ENCODE peak calls at places on chromosomes 2 and 18, in seven cellular contexts. One of them, this sample, is unnamed. For H3K4me1, the result is how much of the 10 kb centered on the place peaks cover.

GRCh38 chr2:67259581-67260347 is 137.4 kb upstream of the ETAA1 start:
- DNase-seq in GM23338: peak
- DNase-seq in CD8-positive, alpha-beta memory T cell: no peak
- DNase-seq in aorta: peak
- DNase-seq in Panc1: peak
- DNase-seq in keratinocyte: no peak
- DNase-seq in transverse colon: peak
- DNase-seq in this sample: no peak

GRCh38 chr2:127064642-127065250 is 42.2 kb downstream of the BIN1 start:
- DNase-seq in keratinocyte: peak
- DNase-seq in aorta: peak
- DNase-seq in Panc1: peak
- DNase-seq in transverse colon: peak
- DNase-seq in CD8-positive, alpha-beta memory T cell: peak
- DNase-seq in GM23338: peak
- DNase-seq in this sample: no peak

GRCh38 chr2:177772529-177772928 is 300.0 kb downstream of the PDE11A start:
- DNase-seq in Panc1: peak
- DNase-seq in aorta: no peak
- DNase-seq in keratinocyte: no peak
- DNase-seq in CD8-positive, alpha-beta memory T cell: no peak
- DNase-seq in transverse colon: no peak
- DNase-seq in GM23338: peak
- DNase-seq in this sample: peak

GRCh38 chr2:55914786-55915185 is 8.8 kb downstream of the EFEMP1 start:
- DNase-seq in keratinocyte: no peak
- DNase-seq in transverse colon: no peak
- DNase-seq in CD8-positive, alpha-beta memory T cell: no peak
- DNase-seq in Panc1: no peak
- DNase-seq in aorta: no peak
- DNase-seq in GM23338: no peak
- DNase-seq in this sample: no peak

GRCh38 chr2:72770879-72771461 is 54.9 kb downstream of the EXOC6B start:
- DNase-seq in GM23338: peak
- DNase-seq in CD8-positive, alpha-beta memory T cell: peak
- DNase-seq in keratinocyte: peak
- DNase-seq in aorta: no peak
- DNase-seq in transverse colon: peak
- DNase-seq in Panc1: no peak
- DNase-seq in this sample: peak

GRCh38 chr2:23794234-23794633 is 132.7 kb downstream of the ATAD2B start:
- DNase-seq in transverse colon: no peak
- DNase-seq in GM23338: no peak
- DNase-seq in keratinocyte: no peak
- DNase-seq in CD8-positive, alpha-beta memory T cell: no peak
- DNase-seq in Panc1: no peak
- DNase-seq in aorta: no peak
- DNase-seq in this sample: no peak

GRCh38 chr2:35294636-35295263 is 1060.8 kb upstream of the CRIM1 start:
- DNase-seq in aorta: no peak
- DNase-seq in transverse colon: no peak
- DNase-seq in Panc1: no peak
- DNase-seq in CD8-positive, alpha-beta memory T cell: no peak
- DNase-seq in GM23338: no peak
- DNase-seq in keratinocyte: no peak
- DNase-seq in this sample: no peak

GRCh38 chr18:78914586-78914935 is 65.1 kb upstream of the SALL3 start:
- DNase-seq in aorta: no peak
- DNase-seq in CD8-positive, alpha-beta memory T cell: no peak
- DNase-seq in transverse colon: no peak
- DNase-seq in Panc1: no peak
- DNase-seq in keratinocyte: no peak
- DNase-seq in GM23338: no peak
- DNase-seq in this sample: no peak

GRCh38 chr2:240956935-240957655 is 41.3 kb upstream of the SNED1 start:
- DNase-seq in GM23338: no peak
- DNase-seq in CD8-positive, alpha-beta memory T cell: no peak
- DNase-seq in Panc1: no peak
- DNase-seq in keratinocyte: no peak
- DNase-seq in aorta: no peak
- DNase-seq in transverse colon: no peak
- DNase-seq in this sample: no peak

GRCh38 chr18:10072659-10073309 is 159.0 kb downstream of the VAPA start:
- DNase-seq in GM23338: no peak
- DNase-seq in keratinocyte: no peak
- DNase-seq in CD8-positive, alpha-beta memory T cell: no peak
- DNase-seq in Panc1: no peak
- DNase-seq in transverse colon: no peak
- DNase-seq in aorta: no peak
- DNase-seq in this sample: no peak

GRCh38 chr18:10078053-10078452 is 164.2 kb downstream of the VAPA start:
- DNase-seq in keratinocyte: no peak
- DNase-seq in CD8-positive, alpha-beta memory T cell: no peak
- DNase-seq in Panc1: no peak
- DNase-seq in GM23338: no peak
- DNase-seq in transverse colon: no peak
- DNase-seq in aorta: no peak
- DNase-seq in this sample: no peak

GRCh38 chr18:10076502-10077030 is 162.8 kb downstream of the VAPA start:
- DNase-seq in transverse colon: no peak
- DNase-seq in Panc1: no peak
- DNase-seq in CD8-positive, alpha-beta memory T cell: no peak
- DNase-seq in keratinocyte: no peak
- DNase-seq in aorta: no peak
- DNase-seq in GM23338: no peak
- DNase-seq in this sample: no peak

GRCh38 chr18:10070581-10071000 is 156.8 kb downstream of the VAPA start:
- DNase-seq in aorta: no peak
- DNase-seq in GM23338: no peak
- DNase-seq in keratinocyte: no peak
- DNase-seq in Panc1: no peak
- DNase-seq in CD8-positive, alpha-beta memory T cell: no peak
- DNase-seq in transverse colon: no peak
- DNase-seq in this sample: no peak

GRCh38 chr18:10074122-10074521 is 160.3 kb downstream of the VAPA start:
- DNase-seq in aorta: no peak
- DNase-seq in CD8-positive, alpha-beta memory T cell: no peak
- DNase-seq in Panc1: no peak
- DNase-seq in GM23338: no peak
- DNase-seq in transverse colon: no peak
- DNase-seq in keratinocyte: no peak
- DNase-seq in this sample: no peak
- H3K27ac ChIP-seq in aorta: no peak
- H3K27ac ChIP-seq in CD8-positive, alpha-beta memory T cell: no peak
- H3K27ac ChIP-seq in Panc1: no peak
- H3K27ac ChIP-seq in GM23338: no peak
- H3K27ac ChIP-seq in transverse colon: no peak
- H3K27ac ChIP-seq in keratinocyte: no peak
- H3K27ac ChIP-seq in this sample: no peak

DNA sequence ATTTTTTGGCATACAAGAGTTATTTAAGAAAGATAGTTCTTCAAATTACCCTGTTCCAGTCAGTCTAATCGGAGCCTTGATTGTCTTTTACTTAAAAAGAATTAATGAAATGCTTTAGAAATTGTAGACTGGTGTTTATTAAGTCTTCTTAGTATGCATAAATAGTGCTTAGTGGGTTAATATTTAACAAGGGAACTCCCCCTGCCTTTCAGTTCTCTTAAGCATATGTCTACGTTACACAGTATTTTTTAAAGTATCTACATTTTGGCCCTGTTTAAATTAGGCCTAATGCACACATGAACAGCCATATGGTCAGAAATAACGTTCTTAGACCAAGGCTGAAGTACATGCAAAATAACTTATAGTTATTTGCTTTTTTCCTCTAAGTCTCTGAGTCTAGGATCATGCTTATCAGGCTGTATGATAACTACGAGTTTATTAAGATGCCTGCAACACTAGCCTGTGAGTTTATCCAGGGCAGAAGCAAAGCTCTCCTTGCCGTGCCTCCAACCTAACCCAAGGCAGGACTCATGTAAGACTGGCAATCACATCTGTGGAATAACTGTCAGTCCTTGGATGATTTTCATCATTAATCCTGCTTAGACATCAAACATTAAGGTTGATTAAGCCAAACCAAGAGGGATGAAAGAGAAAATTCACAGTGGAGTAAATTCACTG is 6.7 kb downstream of the BCL2 start:
- DNase-seq in Panc1: no peak
- DNase-seq in keratinocyte: no peak
- DNase-seq in transverse colon: no peak
- DNase-seq in CD8-positive, alpha-beta memory T cell: no peak
- DNase-seq in aorta: no peak
- DNase-seq in GM23338: no peak
- DNase-seq in this sample: no peak
- H3K4me1 ChIP-seq in Panc1: under half
- H3K4me1 ChIP-seq in keratinocyte: under half
- H3K4me1 ChIP-seq in transverse colon: half or more
- H3K4me1 ChIP-seq in CD8-positive, alpha-beta memory T cell: half or more
- H3K4me1 ChIP-seq in aorta: under half
- H3K4me1 ChIP-seq in GM23338: under half
- H3K4me1 ChIP-seq in this sample: half or more

GRCh38 chr2:109057686-109058085 is 68.7 kb upstream of the EDAR start:
- DNase-seq in CD8-positive, alpha-beta memory T cell: no peak
- DNase-seq in GM23338: no peak
- DNase-seq in aorta: no peak
- DNase-seq in Panc1: no peak
- DNase-seq in keratinocyte: no peak
- DNase-seq in transverse colon: no peak
- DNase-seq in this sample: no peak
- H3K27ac ChIP-seq in CD8-positive, alpha-beta memory T cell: no peak
- H3K27ac ChIP-seq in GM23338: no peak
- H3K27ac ChIP-seq in aorta: no peak
- H3K27ac ChIP-seq in Panc1: no peak
- H3K27ac ChIP-seq in keratinocyte: no peak
- H3K27ac ChIP-seq in transverse colon: no peak
- H3K27ac ChIP-seq in this sample: no peak

GRCh38 chr2:29374823-29375222 is 259.6 kb downstream of the CLIP4 start:
- DNase-seq in GM23338: peak
- DNase-seq in keratinocyte: no peak
- DNase-seq in transverse colon: no peak
- DNase-seq in Panc1: no peak
- DNase-seq in aorta: no peak
- DNase-seq in CD8-positive, alpha-beta memory T cell: no peak
- DNase-seq in this sample: no peak

GRCh38 chr2:29377788-29378187 is 262.6 kb downstream of the CLIP4 start:
- DNase-seq in Panc1: no peak
- DNase-seq in GM23338: no peak
- DNase-seq in keratinocyte: no peak
- DNase-seq in CD8-positive, alpha-beta memory T cell: no peak
- DNase-seq in aorta: no peak
- DNase-seq in transverse colon: no peak
- DNase-seq in this sample: no peak

GRCh38 chr2:29370581-29371125 is 255.4 kb downstream of the CLIP4 start:
- DNase-seq in transverse colon: no peak
- DNase-seq in CD8-positive, alpha-beta memory T cell: no peak
- DNase-seq in aorta: no peak
- DNase-seq in Panc1: no peak
- DNase-seq in keratinocyte: no peak
- DNase-seq in GM23338: no peak
- DNase-seq in this sample: no peak

GRCh38 chr2:29372185-29372584 is 257.0 kb downstream of the CLIP4 start:
- DNase-seq in transverse colon: no peak
- DNase-seq in GM23338: no peak
- DNase-seq in keratinocyte: no peak
- DNase-seq in aorta: no peak
- DNase-seq in CD8-positive, alpha-beta memory T cell: no peak
- DNase-seq in Panc1: no peak
- DNase-seq in this sample: no peak

GRCh38 chr2:29376541-29376940 is 261.3 kb downstream of the CLIP4 start:
- DNase-seq in aorta: no peak
- DNase-seq in CD8-positive, alpha-beta memory T cell: no peak
- DNase-seq in Panc1: no peak
- DNase-seq in keratinocyte: no peak
- DNase-seq in transverse colon: no peak
- DNase-seq in GM23338: no peak
- DNase-seq in this sample: no peak
- H3K4me1 ChIP-seq in aorta: under half
- H3K4me1 ChIP-seq in CD8-positive, alpha-beta memory T cell: under half
- H3K4me1 ChIP-seq in Panc1: under half
- H3K4me1 ChIP-seq in keratinocyte: under half
- H3K4me1 ChIP-seq in transverse colon: under half
- H3K4me1 ChIP-seq in GM23338: under half
- H3K4me1 ChIP-seq in this sample: under half

GRCh38 chr2:12556762-12557161 is 160.0 kb upstream of the TRIB2 start:
- DNase-seq in transverse colon: no peak
- DNase-seq in aorta: no peak
- DNase-seq in CD8-positive, alpha-beta memory T cell: no peak
- DNase-seq in GM23338: no peak
- DNase-seq in Panc1: no peak
- DNase-seq in keratinocyte: no peak
- DNase-seq in this sample: no peak

GRCh38 chr2:12554235-12555011 is 162.3 kb upstream of the TRIB2 start:
- DNase-seq in CD8-positive, alpha-beta memory T cell: no peak
- DNase-seq in transverse colon: no peak
- DNase-seq in GM23338: no peak
- DNase-seq in keratinocyte: no peak
- DNase-seq in Panc1: no peak
- DNase-seq in aorta: no peak
- DNase-seq in this sample: no peak

GRCh38 chr2:12552092-12552491 is 164.6 kb upstream of the TRIB2 start:
- DNase-seq in Panc1: no peak
- DNase-seq in transverse colon: no peak
- DNase-seq in aorta: no peak
- DNase-seq in keratinocyte: no peak
- DNase-seq in GM23338: no peak
- DNase-seq in CD8-positive, alpha-beta memory T cell: no peak
- DNase-seq in this sample: no peak

GRCh38 chr2:12557688-12558087 is 159.0 kb upstream of the TRIB2 start:
- DNase-seq in aorta: no peak
- DNase-seq in keratinocyte: no peak
- DNase-seq in GM23338: no peak
- DNase-seq in transverse colon: no peak
- DNase-seq in CD8-positive, alpha-beta memory T cell: no peak
- DNase-seq in Panc1: no peak
- DNase-seq in this sample: no peak

GRCh38 chr2:12555012-12555645 is 161.6 kb upstream of the TRIB2 start:
- DNase-seq in CD8-positive, alpha-beta memory T cell: no peak
- DNase-seq in Panc1: no peak
- DNase-seq in aorta: no peak
- DNase-seq in transverse colon: no peak
- DNase-seq in keratinocyte: no peak
- DNase-seq in GM23338: no peak
- DNase-seq in this sample: peak
- H3K27ac ChIP-seq in CD8-positive, alpha-beta memory T cell: no peak
- H3K27ac ChIP-seq in Panc1: no peak
- H3K27ac ChIP-seq in aorta: no peak
- H3K27ac ChIP-seq in transverse colon: peak
- H3K27ac ChIP-seq in keratinocyte: no peak
- H3K27ac ChIP-seq in GM23338: no peak
- H3K27ac ChIP-seq in this sample: peak

This sample was measured in CD4-positive, CD25-positive, alpha-beta regulatory T cell.